ENCODE peak calls at places on chromosome 21, in four cellular contexts. H is K562, D is prostate gland, E is transverse colon. O is an unnamed sample.

GRCh38 chr21:35737899-35738341 is 322.4 kb downstream of the SETD4 start:
- DNase-seq in H (no peak), D (no peak), E (no peak), O (no peak)

GRCh38 chr21:33608559-33608958 is 20.1 kb upstream of the DONSON start:
- DNase-seq in H (no peak), D (no peak), E (no peak), O (no peak)

GRCh38 chr21:32916522-32917099 is 109.1 kb upstream of the OLIG2 start:
- DNase-seq in H (peak; percentile 35), D (no peak), E (no peak), O (no peak)

GRCh38 chr21:43772368-43772870 is 3.7 kb downstream of the CSTB start:
- DNase-seq in H (no peak), D (no peak), E (no peak), O (no peak)

GRCh38 chr21:29279531-29279930 is 19.2 kb upstream of the BACH1 start:
- DNase-seq in H (no peak), D (no peak), E (no peak), O (no peak)

GRCh38 chr21:27393726-27394125 is 426.8 kb upstream of the ADAMTS5 start:
- DNase-seq in H (no peak), D (no peak), E (no peak), O (no peak)

GRCh38 chr21:33299181-33299752 is 25.5 kb upstream of the IFNAR1 start:
- DNase-seq in H (no peak), D (no peak), E (peak; percentile 18), O (no peak)

GRCh38 chr21:34807146-34807880 is 138.5 kb downstream of the CLIC6 start:
- DNase-seq in H (no peak), D (no peak), E (no peak), O (no peak)

GRCh38 chr21:22120616-22121266 is 1122.5 kb downstream of the NCAM2 start:
- DNase-seq in H (peak; percentile 28), D (no peak), E (no peak), O (no peak)

GRCh38 chr21:43864313-43864805 is 664 bp upstream of the AGPAT3 start:
- DNase-seq in H (peak; percentile 67), D (peak; percentile 49), E (peak; percentile 76), O (peak; percentile 71)

GRCh38 chr21:35335951-35336446 is 286.9 kb upstream of the RUNX1 start:
- DNase-seq in H (no peak), D (no peak), E (no peak), O (no peak)

GRCh38 chr21:43775795-43776430 is at the start of gene CSTB:
- DNase-seq in H (peak; percentile 88), D (peak; percentile 79), E (peak; percentile 87), O (peak; percentile 92)

GRCh38 chr21:24025101-24025500 is 1582.2 kb downstream of the MRPL39 start:
- DNase-seq in H (no peak), D (no peak), E (no peak), O (no peak)
- TF ChIP-seq CTCF in H (no peak), D (no peak), E (no peak), O (no peak)

DNA sequence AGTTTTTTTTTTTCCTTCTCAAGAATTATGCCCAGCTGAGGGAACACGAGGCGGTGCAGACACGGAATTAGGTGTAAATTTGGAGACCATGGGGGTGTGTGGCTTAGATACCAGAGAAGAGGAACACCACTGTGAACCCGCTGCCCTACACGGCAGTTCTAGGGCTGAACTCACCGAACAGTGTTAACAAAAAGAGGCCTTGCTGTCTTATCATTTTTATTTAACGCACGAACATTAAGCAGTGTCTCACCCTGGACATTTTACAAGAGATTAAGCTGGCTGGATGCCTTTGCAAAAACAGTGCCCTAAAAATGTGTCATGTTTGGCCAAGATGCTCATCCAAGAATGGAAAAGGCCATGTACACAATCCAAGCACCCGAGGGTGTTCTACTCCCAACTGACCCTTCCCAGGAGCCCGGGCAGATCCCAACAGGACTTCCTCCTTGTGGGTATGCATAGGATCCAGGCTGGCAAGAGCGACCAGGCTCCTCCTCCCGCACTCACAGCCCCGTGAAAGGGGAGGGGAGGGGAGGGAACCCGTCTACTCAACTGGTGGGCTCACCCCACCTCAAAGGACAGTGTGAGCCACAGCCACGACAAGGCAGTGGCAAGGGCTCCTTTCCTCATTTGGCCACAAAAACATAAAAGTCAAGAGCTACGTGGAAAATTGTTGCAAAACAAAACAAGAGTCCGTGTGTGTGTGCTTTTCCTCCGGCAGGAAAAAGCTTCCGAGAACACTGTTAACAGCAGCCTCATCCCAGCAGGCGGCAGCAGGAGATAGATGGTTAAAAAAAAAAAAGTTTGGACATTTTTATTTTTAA is 20.3 kb downstream of the C2CD2 start:
- DNase-seq in H (no peak), D (peak; percentile 55), E (no peak), O (no peak)
- TF ChIP-seq POLR2A in H (no peak), D (no peak), E (no peak), O (no peak)

GRCh38 chr21:38447611-38448010 is 50.7 kb downstream of the ERG start:
- DNase-seq in H (no peak), D (no peak), E (no peak), O (no peak)

GRCh38 chr21:38454161-38454560 is 44.1 kb downstream of the ERG start:
- DNase-seq in H (no peak), D (no peak), E (no peak), O (no peak)

GRCh38 chr21:38443110-38443509 is 55.2 kb downstream of the ERG start:
- DNase-seq in H (no peak), D (no peak), E (no peak), O (no peak)

DNA sequence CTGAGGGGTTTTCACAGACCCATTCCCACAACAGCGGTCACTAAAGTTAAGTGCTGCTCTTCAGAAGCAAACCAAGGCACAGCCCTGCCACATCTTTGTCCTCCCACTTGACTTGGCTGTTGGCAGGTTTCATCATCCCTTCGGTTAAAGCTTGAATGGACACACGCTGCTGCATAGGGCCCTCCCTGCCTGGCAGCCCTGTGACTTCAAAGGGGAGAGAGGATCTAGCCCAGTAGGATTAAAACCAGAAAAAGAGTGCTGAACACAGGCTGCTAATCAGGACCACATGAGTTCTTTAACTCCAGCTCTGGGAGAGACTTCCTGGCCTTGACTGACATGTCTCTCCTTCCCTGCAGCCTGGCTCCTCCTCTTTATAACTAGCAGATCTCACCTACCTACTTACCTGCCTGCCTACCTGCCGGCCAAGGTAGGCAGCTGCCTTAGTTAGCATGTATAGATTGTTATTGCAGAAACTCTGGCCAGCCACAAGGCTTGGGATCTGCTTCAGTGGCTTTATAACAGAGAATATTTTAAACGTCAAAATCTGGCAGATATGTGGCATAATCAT is 49.6 kb downstream of the ERG start:
- DNase-seq in H (no peak), D (no peak), E (no peak), O (no peak)
- TF ChIP-seq CTCF in H (no peak), D (no peak), E (no peak), O (no peak)

DNA sequence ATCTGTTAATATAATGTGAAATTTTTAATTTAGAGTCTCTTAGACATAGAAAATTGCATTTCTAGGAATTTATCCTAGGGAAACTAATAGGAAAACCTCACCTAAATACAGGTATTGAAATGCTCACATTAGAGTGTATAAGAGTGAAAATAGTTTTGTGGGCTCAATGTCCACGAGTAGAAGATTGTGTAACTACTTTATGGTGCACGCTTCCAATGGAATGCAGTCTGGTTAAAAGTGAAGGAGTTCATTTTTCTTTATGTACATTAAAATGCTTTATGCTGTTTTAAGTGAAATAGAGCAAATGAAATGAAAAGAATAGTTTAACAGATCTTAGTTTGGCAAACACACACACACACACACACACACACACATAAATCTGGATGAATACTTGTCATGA is 278.2 kb downstream of the USP25 start:
- DNase-seq in H (no peak), D (no peak), E (no peak), O (no peak)
- TF ChIP-seq POLR2A in H (no peak), D (no peak), E (no peak), O (no peak)

GRCh38 chr21:45615145-45615711 is 28.3 kb upstream of the PCBP3 start:
- DNase-seq in H (no peak), D (no peak), E (peak; percentile 69), O (peak; percentile 52)
- TF ChIP-seq CTCF in H (peak; percentile 32), D (no peak), E (no peak), O (no peak)

GRCh38 chr21:37220433-37220980 is 46.6 kb downstream of the VPS26C start:
- DNase-seq in H (no peak), D (no peak), E (peak; percentile 23), O (peak; percentile 44)
- TF ChIP-seq POLR2A in H (no peak), D (no peak), E (no peak), O (no peak)